ENCODE peak calls at places on chromosomes 13 and 19, in nine cellular contexts. J, B, P, M, K, E, T, V and N are unnamed samples.

GRCh38 chr13:84590663-84591062 is 708.4 kb upstream of the SLITRK1 start:
- DNase-seq in P (no peak), E (no peak), K (no peak), V (no peak), T (no peak), B (no peak), M (no peak), J (no peak), N (no peak)

GRCh38 chr19:45254044-45254531 is 3.0 kb downstream of the MARK4 start:
- DNase-seq in E (no peak), M (no peak), T (no peak), B (no peak), V (no peak), K (no peak), P (no peak), J (no peak), N (no peak)

GRCh38 chr19:19900124-19900523 is 622 bp upstream of the ZNF93 start:
- DNase-seq in B (peak; percentile 88), P (peak; percentile 79), M (no peak), T (no peak), K (peak; percentile 3), J (no peak), E (no peak), V (peak; percentile 15), N (peak; percentile 71)

GRCh38 chr19:35249848-35250711 is 1.3 kb downstream of the LSR start:
- DNase-seq in T (no peak), V (no peak), J (no peak), M (no peak), P (no peak), B (no peak), E (no peak), K (peak; percentile 2), N (no peak)

GRCh38 chr19:12782174-12782423 is 6.7 kb upstream of the HOOK2 start:
- DNase-seq in M (no peak), B (no peak), P (no peak), J (no peak), E (no peak), V (no peak), T (no peak), K (no peak), N (no peak)

GRCh38 chr13:66665991-66666390 is 564.1 kb downstream of the PCDH9 start:
- DNase-seq in P (peak; percentile 93), T (no peak), B (peak; percentile 92), E (peak; percentile 46), J (no peak), V (peak; percentile 45), M (no peak), K (no peak), N (peak; percentile 78)

GRCh38 chr13:39783051-39783450 is 127.6 kb downstream of the COG6 start:
- DNase-seq in P (no peak), T (no peak), E (no peak), V (no peak), B (no peak), M (no peak), J (no peak), K (no peak), N (peak; percentile 57)

GRCh38 chr19:33396701-33397535 is 23.4 kb downstream of the CEBPG start:
- DNase-seq in B (no peak), J (peak; percentile 62), M (no peak), P (peak; percentile 39), T (no peak), V (no peak), K (no peak), E (no peak), N (peak; percentile 30)

GRCh38 chr13:81540777-81541176 is 1199.9 kb upstream of the SPRY2 start:
- DNase-seq in M (no peak), J (no peak), K (no peak), B (no peak), T (no peak), P (peak; percentile 18), V (peak; percentile 3), E (no peak), N (no peak)

GRCh38 chr19:55705972-55706371 is 30.9 kb downstream of the EPN1 start:
- DNase-seq in M (no peak), B (no peak), T (no peak), P (no peak), V (no peak), E (no peak), J (no peak), K (no peak), N (no peak)

GRCh38 chr19:55704494-55705245 is 29.6 kb downstream of the EPN1 start:
- DNase-seq in J (no peak), E (no peak), M (no peak), T (no peak), V (no peak), K (no peak), B (no peak), P (no peak), N (no peak)

GRCh38 chr19:55702131-55702627 is 27.2 kb downstream of the EPN1 start:
- DNase-seq in P (no peak), K (no peak), J (no peak), E (no peak), T (no peak), V (no peak), B (no peak), M (no peak), N (peak; percentile 66)

GRCh38 chr19:55700813-55701212 is 25.8 kb downstream of the EPN1 start:
- DNase-seq in J (no peak), T (no peak), M (no peak), P (no peak), B (no peak), E (no peak), K (peak; percentile 10), V (no peak), N (no peak)

DNA sequence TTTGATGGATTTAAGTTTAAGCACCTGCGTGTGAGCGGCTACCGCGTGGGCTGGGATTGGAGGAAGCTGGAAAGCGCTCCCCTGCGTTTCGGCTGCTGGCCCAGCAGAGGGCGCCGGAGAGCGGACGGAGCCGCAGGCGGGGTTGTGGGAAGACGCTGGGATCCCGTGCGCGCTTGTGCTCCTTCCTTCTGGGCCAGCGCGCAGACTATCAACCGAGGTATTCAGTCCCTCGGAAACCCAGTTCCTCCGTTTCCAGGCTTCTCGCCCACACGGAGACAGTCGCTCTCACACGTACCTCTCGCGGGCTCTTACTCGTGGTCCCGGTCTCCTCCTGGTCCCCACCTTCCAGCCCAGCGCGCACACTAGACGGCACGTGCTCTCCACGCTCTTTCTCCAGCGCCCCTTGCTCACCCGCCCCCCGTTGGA is 28.8 kb downstream of the EPN1 start:
- DNase-seq in K (no peak), B (no peak), V (no peak), P (peak; percentile 11), T (peak; percentile 18), E (no peak), M (peak; percentile 69), J (peak; percentile 77), N (peak; percentile 27)
- TF ChIP-seq CTCF in K (peak; percentile 41), B (peak; percentile 25), V (peak; percentile 56), P (peak; percentile 71), T (peak; percentile 73), E (peak; percentile 75), M (peak; percentile 75), J (peak; percentile 76), N (peak; percentile 57)

GRCh38 chr13:50724438-50724837 is 119.1 kb downstream of the DLEU7 start:
- DNase-seq in P (no peak), B (no peak), M (no peak), V (no peak), K (no peak), J (no peak), E (no peak), T (no peak), N (no peak)

GRCh38 chr13:50724913-50725312 is 118.6 kb downstream of the DLEU7 start:
- DNase-seq in P (no peak), V (no peak), B (no peak), K (no peak), T (no peak), M (no peak), J (no peak), E (no peak), N (no peak)

GRCh38 chr13:50720856-50721663 is 122.4 kb downstream of the DLEU7 start:
- DNase-seq in V (no peak), P (no peak), B (peak; percentile 43), E (no peak), T (no peak), K (no peak), J (no peak), M (no peak), N (no peak)

GRCh38 chr13:50722437-50723125 is 120.9 kb downstream of the DLEU7 start:
- DNase-seq in V (no peak), E (no peak), T (no peak), M (no peak), P (no peak), K (no peak), J (no peak), B (no peak), N (no peak)

GRCh38 chr13:50721664-50721976 is 121.9 kb downstream of the DLEU7 start:
- DNase-seq in B (no peak), K (no peak), P (no peak), T (no peak), J (no peak), E (no peak), V (no peak), M (no peak), N (no peak)
- TF ChIP-seq CTCF in B (no peak), K (no peak), P (no peak), T (no peak), J (no peak), E (no peak), V (no peak), M (no peak), N (no peak)

DNA sequence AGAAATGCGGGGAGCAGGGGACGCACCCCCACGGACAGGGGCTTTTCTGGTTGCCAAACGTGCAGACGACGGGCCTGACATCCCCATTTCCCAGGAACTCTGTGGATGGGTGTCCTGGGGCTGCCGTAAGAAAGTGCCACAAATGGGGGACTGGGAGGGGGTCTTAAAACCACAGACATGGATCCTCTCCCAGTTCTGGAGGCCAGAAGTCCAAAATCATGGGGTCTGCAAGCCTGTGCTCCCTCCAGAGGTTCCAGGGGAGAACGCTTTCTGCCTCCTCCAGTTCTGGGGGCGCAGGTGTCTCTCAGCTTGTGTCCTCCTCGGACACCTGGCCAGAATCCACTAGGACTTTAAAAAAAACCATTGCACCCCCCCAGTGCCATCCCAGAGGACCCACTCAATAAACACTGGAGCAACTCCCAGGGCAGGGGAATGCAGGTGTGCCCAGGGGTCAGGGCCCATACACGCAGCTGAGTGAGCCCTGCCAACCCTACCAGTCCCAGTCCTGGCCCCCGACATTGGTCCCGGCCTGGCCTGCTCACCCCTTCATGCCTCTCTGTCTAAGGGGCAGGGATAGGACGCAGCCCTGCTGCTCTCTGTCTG is 103.9 kb downstream of the GADD45B start:
- DNase-seq in B (no peak), E (no peak), M (no peak), V (no peak), T (no peak), P (no peak), K (no peak), J (no peak), N (no peak)
- TF ChIP-seq CTCF in B (peak; percentile 1), E (no peak), M (no peak), V (no peak), T (peak; percentile 15), P (no peak), K (no peak), J (peak; percentile 6), N (no peak)

DNA sequence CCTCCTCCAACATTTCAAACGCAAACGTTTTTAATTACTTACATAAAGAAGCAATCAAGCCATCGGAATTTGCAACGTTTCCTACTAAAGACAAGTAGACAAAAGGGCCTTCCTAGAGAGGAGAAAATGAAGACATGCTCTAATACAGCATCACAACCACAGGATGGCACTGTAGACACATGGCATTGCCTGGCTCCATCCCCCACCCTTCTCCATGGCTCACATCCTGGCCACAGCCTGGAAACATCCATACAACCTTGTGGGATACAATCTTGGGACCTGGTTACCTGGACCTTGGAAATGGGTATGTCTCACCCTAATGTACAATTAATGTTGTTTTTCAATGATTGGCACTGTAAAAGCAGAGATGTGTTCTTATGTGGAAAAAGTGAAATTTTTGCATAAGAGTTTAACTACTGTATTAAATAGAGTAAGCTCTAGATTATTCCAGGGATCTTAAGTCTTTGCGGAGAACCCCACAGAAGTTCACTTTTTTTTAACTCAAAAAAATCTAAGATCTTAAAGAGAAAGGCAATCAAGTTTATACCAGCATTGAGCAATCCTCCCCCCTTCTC is 21.5 kb downstream of the EBPL start:
- DNase-seq in J (no peak), V (peak; percentile 60), M (peak; percentile 60), K (peak; percentile 40), T (no peak), E (no peak), P (peak; percentile 79), B (peak; percentile 48), N (peak; percentile 86)
- TF ChIP-seq CTCF in J (peak; percentile 76), V (peak; percentile 70), M (peak; percentile 72), K (peak; percentile 27), T (peak; percentile 59), E (peak; percentile 87), P (peak; percentile 87), B (peak; percentile 75), N (peak; percentile 88)